ENCODE peak calls at places on chromosomes 3 and 15, in seven cellular contexts. T, B, L, M, W, G and N are unnamed samples.

GRCh38 chr3:63753567-63753966 is 65.5 kb upstream of the C3orf49 start:
- DNase-seq in T (peak), B (no peak), L (no peak), M (no peak), W (no peak), G (no peak), N (peak)

GRCh38 chr15:91186892-91187644 is 87.0 kb downstream of the SV2B start:
- DNase-seq in T (peak), B (no peak), L (no peak), M (peak), W (no peak), G (no peak), N (peak)

GRCh38 chr15:65290228-65290627 is 3.5 kb upstream of the PARP16 start:
- DNase-seq in T (no peak), B (no peak), L (no peak), M (no peak), W (no peak), G (no peak), N (no peak)

GRCh38 chr3:187737401-187738088 is 7.7 kb downstream of the BCL6 start:
- DNase-seq in T (peak), B (peak), L (peak), M (peak), W (peak), G (no peak), N (peak)

GRCh38 chr3:48038971-48039481 is 22.8 kb upstream of the MAP4 start:
- DNase-seq in T (no peak), B (no peak), L (no peak), M (no peak), W (no peak), G (no peak), N (no peak)

GRCh38 chr15:70421197-70421482 is 323.4 kb upstream of the TLE3 start:
- DNase-seq in T (no peak), B (no peak), L (no peak), M (no peak), W (no peak), G (no peak), N (no peak)

GRCh38 chr15:38414351-38414750 is 39.6 kb upstream of the FAM98B start:
- DNase-seq in T (peak), B (peak), L (peak), M (peak), W (peak), G (no peak), N (peak)

GRCh38 chr3:170436697-170437096 is 18.0 kb downstream of the CLDN11 start:
- DNase-seq in T (no peak), B (no peak), L (no peak), M (no peak), W (no peak), G (no peak), N (no peak)

GRCh38 chr15:88002721-88003120 is 253.8 kb downstream of the NTRK3 start:
- DNase-seq in T (no peak), B (no peak), L (no peak), M (no peak), W (no peak), G (no peak), N (no peak)

GRCh38 chr3:45940781-45941365 is 2.4 kb upstream of the CXCR6 start:
- DNase-seq in T (no peak), B (no peak), L (no peak), M (no peak), W (no peak), G (no peak), N (no peak)

GRCh38 chr15:101578443-101578894 is 73.7 kb downstream of the TM2D3 start:
- DNase-seq in T (peak), B (no peak), L (peak), M (peak), W (no peak), G (no peak), N (no peak)

GRCh38 chr3:122350814-122351418 is 25.9 kb downstream of the CSTA start:
- DNase-seq in T (no peak), B (no peak), L (no peak), M (no peak), W (no peak), G (no peak), N (no peak)

GRCh38 chr3:9715127-9715526 is 11.5 kb downstream of the CPNE9 start:
- DNase-seq in T (peak), B (no peak), L (no peak), M (peak), W (no peak), G (no peak), N (no peak)

GRCh38 chr3:183477801-183478456 is 49.5 kb upstream of the MCF2L2 start:
- DNase-seq in T (no peak), B (no peak), L (no peak), M (no peak), W (no peak), G (no peak), N (no peak)

GRCh38 chr3:182717216-182717615 is 76.1 kb upstream of the ATP11B start:
- DNase-seq in T (no peak), B (no peak), L (no peak), M (no peak), W (no peak), G (no peak), N (no peak)

GRCh38 chr3:136512391-136512790 is 239.8 kb downstream of the STAG1 start:
- DNase-seq in T (no peak), B (no peak), L (no peak), M (no peak), W (no peak), G (no peak), N (no peak)

GRCh38 chr3:161038725-161039124 is 66.4 kb downstream of the B3GALNT1 start:
- DNase-seq in T (no peak), B (no peak), L (no peak), M (no peak), W (no peak), G (no peak), N (no peak)

GRCh38 chr3:181210275-181210674 is 220.7 kb upstream of the DNAJC19 start:
- DNase-seq in T (peak), B (no peak), L (no peak), M (no peak), W (no peak), G (no peak), N (peak)

GRCh38 chr3:190092250-190092649 is 28.4 kb downstream of the P3H2 start:
- DNase-seq in T (peak), B (no peak), L (no peak), M (no peak), W (no peak), G (no peak), N (peak)

GRCh38 chr15:96066852-96067490 is 263.5 kb upstream of the NR2F2 start:
- DNase-seq in T (no peak), B (no peak), L (no peak), M (no peak), W (no peak), G (no peak), N (no peak)

GRCh38 chr3:150145659-150146058 is 175.0 kb upstream of the PFN2 start:
- DNase-seq in T (no peak), B (no peak), L (no peak), M (no peak), W (no peak), G (no peak), N (no peak)
- TF ChIP-seq CTCF in T (no peak), B (no peak), L (no peak), M (no peak), W (no peak), G (no peak), N (no peak)

DNA sequence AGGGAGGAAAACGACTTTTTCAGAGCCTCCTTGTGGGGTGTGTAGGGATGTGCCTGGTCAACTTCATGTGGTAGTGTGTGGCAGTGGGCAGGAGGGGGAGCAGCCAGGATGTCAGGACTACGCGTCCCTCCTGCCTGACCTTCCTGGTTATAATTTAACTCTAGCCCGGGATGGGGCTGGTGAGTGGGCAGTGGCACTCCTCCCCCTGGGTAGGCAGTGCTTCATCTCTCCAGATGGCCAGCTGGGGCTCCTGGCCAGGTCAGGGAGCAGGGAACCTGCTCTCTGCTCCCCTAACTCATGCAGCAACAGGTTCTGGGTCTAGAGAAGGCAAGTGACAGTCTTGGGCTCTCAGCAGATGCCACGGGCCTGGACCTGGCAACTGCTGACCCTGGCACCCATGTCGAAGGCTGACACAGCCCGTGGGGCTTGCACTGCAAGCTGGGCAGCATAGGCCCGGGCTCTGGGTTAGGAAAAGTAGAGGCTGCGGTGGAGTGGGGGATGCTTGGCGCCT is 2.6 kb downstream of the ITIH4 start:
- DNase-seq in T (peak), B (no peak), L (no peak), M (peak), W (no peak), G (no peak), N (no peak)
- TF ChIP-seq CTCF in T (peak), B (no peak), L (no peak), M (no peak), W (no peak), G (no peak), N (no peak)

GRCh38 chr15:40930430-40931299 is 1.5 kb downstream of the DLL4 start:
- DNase-seq in T (peak), B (peak), L (peak), M (peak), W (peak), G (peak), N (peak)
- TF ChIP-seq CTCF in T (peak), B (peak), L (no peak), M (no peak), W (peak), G (peak), N (peak)

DNA sequence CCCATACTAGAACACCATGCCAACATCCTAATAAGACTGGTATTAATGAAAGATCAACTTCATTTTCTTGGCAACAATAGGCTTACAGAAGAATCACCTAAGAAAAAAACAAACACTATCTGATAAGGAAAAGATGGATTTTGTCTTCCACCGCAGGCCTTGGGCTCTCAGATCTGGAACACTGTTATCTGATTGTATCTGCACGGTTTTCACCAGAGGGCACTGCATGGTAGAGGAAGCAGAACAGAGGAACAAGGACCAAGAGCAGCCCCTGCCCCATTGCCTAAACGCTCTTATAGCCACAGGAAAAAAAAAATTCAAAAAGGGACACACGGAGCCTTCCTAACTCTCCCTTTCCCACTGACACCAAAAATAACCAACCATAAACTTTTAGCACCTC is 23.4 kb downstream of the IL17RD start:
- DNase-seq in T (no peak), B (no peak), L (no peak), M (no peak), W (no peak), G (no peak), N (no peak)
- TF ChIP-seq CTCF in T (peak), B (no peak), L (no peak), M (no peak), W (no peak), G (no peak), N (no peak)